ENCODE peak calls at places on chromosomes 7 and 10, in ten cellular contexts. D, X, V, F, A, Y, N, H, Z and B are unnamed samples.

GRCh38 chr7:18458830-18459229 is 36.7 kb upstream of the HDAC9 start:
- DNase-seq in D (no peak), F (no peak), V (no peak), X (no peak), H (no peak), Z (no peak), A (no peak), Y (peak; percentile 14), N (peak; percentile 21), B (no peak)

GRCh38 chr7:106870983-106871410 is 5.9 kb downstream of the PIK3CG start:
- DNase-seq in A (no peak), F (no peak), Z (no peak), V (peak; percentile 65), D (peak; percentile 76), N (peak; percentile 92), H (no peak), Y (peak; percentile 10), X (no peak), B (no peak)

GRCh38 chr10:88661018-88661417 is 3.2 kb upstream of the LIPF start:
- DNase-seq in Z (no peak), N (no peak), X (no peak), D (no peak), V (no peak), Y (no peak), H (no peak), F (no peak), A (no peak), B (no peak)

GRCh38 chr10:118978998-118979350 is 50.5 kb upstream of the NANOS1 start:
- DNase-seq in F (no peak), D (no peak), Z (no peak), V (no peak), Y (no peak), H (no peak), N (no peak), X (no peak), A (no peak), B (no peak)

GRCh38 chr7:6615853-6616555 is 594 bp downstream of the ZNF853 start:
- DNase-seq in D (no peak), X (no peak), V (peak; percentile 64), Z (no peak), F (peak; percentile 30), A (no peak), Y (no peak), N (no peak), H (no peak), B (no peak)

GRCh38 chr7:31633894-31634494 is 53.0 kb upstream of the PPP1R17 start:
- DNase-seq in Z (peak; percentile 20), V (no peak), A (peak; percentile 4), Y (peak; percentile 53), D (peak; percentile 22), H (peak; percentile 44), N (peak; percentile 30), F (peak; percentile 63), X (peak; percentile 48), B (no peak)

GRCh38 chr7:144074374-144074773 is 4.8 kb downstream of the OR2A25 start:
- DNase-seq in D (no peak), Y (no peak), N (no peak), V (no peak), Z (no peak), F (no peak), A (no peak), H (no peak), X (no peak), B (no peak)

GRCh38 chr10:121460733-121461132 is 137.5 kb downstream of the FGFR2 start:
- DNase-seq in N (no peak), H (no peak), A (no peak), D (no peak), F (no peak), Z (no peak), X (no peak), Y (peak; percentile 3), V (no peak), B (no peak)

GRCh38 chr10:123294886-123295285 is 140.7 kb downstream of the BUB3 start:
- DNase-seq in V (no peak), F (no peak), N (no peak), A (no peak), H (no peak), Z (no peak), Y (no peak), X (no peak), D (no peak), B (no peak)

GRCh38 chr7:158327571-158328180 is 259.9 kb downstream of the PTPRN2 start:
- DNase-seq in F (no peak), V (no peak), Z (no peak), N (no peak), X (no peak), H (no peak), D (no peak), Y (no peak), A (no peak), B (peak; percentile 43)

GRCh38 chr10:84429926-84430520 is 101.6 kb downstream of the CCSER2 start:
- DNase-seq in Y (peak; percentile 43), F (peak; percentile 70), X (peak; percentile 59), Z (peak; percentile 55), V (peak; percentile 30), N (peak; percentile 85), A (peak; percentile 84), H (peak; percentile 60), D (peak; percentile 52), B (no peak)

GRCh38 chr10:109358325-109358724 is 565.0 kb downstream of the XPNPEP1 start:
- DNase-seq in Z (no peak), F (no peak), Y (no peak), H (no peak), X (no peak), A (no peak), D (no peak), V (no peak), N (no peak), B (no peak)

GRCh38 chr7:93530701-93531100 is 43.8 kb downstream of the CALCR start:
- DNase-seq in A (no peak), D (no peak), F (no peak), X (no peak), V (no peak), Z (no peak), H (no peak), N (no peak), Y (no peak), B (no peak)

GRCh38 chr10:121217331-121217730 is 366.2 kb downstream of the WDR11 start:
- DNase-seq in D (no peak), A (no peak), Z (no peak), X (no peak), Y (no peak), H (no peak), V (no peak), N (no peak), F (no peak), B (no peak)

GRCh38 chr10:112871021-112871420 is 79.0 kb upstream of the TCF7L2 start:
- DNase-seq in V (no peak), D (no peak), A (no peak), N (no peak), F (no peak), X (no peak), H (no peak), Y (no peak), Z (no peak), B (no peak)

GRCh38 chr10:112873541-112873940 is 76.5 kb upstream of the TCF7L2 start:
- DNase-seq in Y (no peak), F (no peak), Z (no peak), V (no peak), X (no peak), H (no peak), D (no peak), N (no peak), A (no peak), B (no peak)

GRCh38 chr10:112875474-112876267 is 74.4 kb upstream of the TCF7L2 start:
- DNase-seq in F (no peak), A (peak; percentile 11), X (no peak), N (peak; percentile 9), Z (no peak), Y (peak; percentile 60), H (no peak), D (no peak), V (no peak), B (no peak)

GRCh38 chr10:112874982-112875381 is 75.1 kb upstream of the TCF7L2 start:
- DNase-seq in V (no peak), X (no peak), Z (no peak), H (no peak), Y (no peak), D (no peak), A (no peak), F (no peak), N (no peak), B (no peak)

DNA sequence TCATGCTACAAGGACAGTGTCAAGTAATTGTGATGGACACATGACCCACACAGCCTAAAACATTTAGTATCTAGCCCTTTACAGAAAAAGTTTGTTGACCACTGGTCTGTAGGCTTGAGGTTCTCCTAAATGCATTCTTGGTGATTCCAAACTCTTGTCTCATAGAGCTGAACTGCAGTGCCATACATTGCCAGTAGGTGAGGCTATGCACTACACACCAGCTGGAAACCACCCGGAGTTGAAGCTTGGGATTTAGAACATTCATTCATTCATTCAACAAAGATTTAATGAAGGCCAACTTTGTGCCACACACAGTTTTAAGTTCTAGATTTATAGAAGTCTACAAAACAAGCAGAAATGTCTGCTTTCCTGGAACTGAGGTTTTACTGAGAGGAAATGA is 77.3 kb upstream of the TCF7L2 start:
- DNase-seq in F (no peak), N (no peak), V (no peak), X (no peak), A (no peak), Y (no peak), Z (no peak), D (no peak), H (no peak), B (no peak)
- TF ChIP-seq CTCF in F (peak; percentile 25), N (peak; percentile 25), V (no peak), X (no peak), A (peak; percentile 13), Y (peak; percentile 37), Z (no peak), D (no peak), H (no peak), B (no peak)

GRCh38 chr7:45589061-45589460 is 14.9 kb downstream of the ADCY1 start:
- DNase-seq in N (no peak), Z (no peak), D (no peak), H (no peak), A (no peak), V (no peak), Y (no peak), F (no peak), X (no peak), B (no peak)
- TF ChIP-seq CTCF in N (no peak), Z (no peak), D (no peak), H (no peak), A (no peak), V (no peak), Y (no peak), F (no peak), X (no peak), B (no peak)

GRCh38 chr7:50832744-50833143 is 50.0 kb upstream of the GRB10 start:
- DNase-seq in Y (peak; percentile 93), X (no peak), F (no peak), N (no peak), Z (no peak), A (peak; percentile 36), H (no peak), V (no peak), D (no peak), B (no peak)
- TF ChIP-seq CTCF in Y (no peak), X (no peak), F (no peak), N (no peak), Z (no peak), A (no peak), H (no peak), V (no peak), D (no peak), B (no peak)

DNA sequence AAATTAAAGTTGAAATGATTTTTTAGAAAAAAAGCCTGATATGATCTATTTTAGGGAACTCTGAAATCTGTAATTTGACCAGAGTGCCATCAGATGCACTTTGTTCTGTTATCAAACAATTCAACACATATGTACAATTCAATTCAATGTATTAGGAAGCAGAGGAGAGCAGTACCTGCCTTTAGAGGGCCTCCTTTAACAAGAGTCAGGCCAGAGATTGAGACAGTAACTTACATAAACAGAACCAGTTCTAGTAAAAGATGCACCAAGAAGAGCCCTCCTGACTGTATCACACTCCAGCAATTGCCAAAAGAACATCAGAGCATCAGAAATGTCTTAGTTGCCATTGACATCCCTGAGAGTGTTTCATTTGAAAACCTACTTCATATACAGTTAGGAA is 1222.7 kb upstream of the LRRN3 start:
- DNase-seq in D (no peak), F (no peak), H (no peak), Z (no peak), N (no peak), X (no peak), V (no peak), A (no peak), Y (no peak), B (no peak)
- TF ChIP-seq CTCF in D (no peak), F (no peak), H (no peak), Z (no peak), N (no peak), X (no peak), V (no peak), A (no peak), Y (no peak), B (no peak)